ENCODE peak calls at places on chromosomes 5 and 9, in nine cellular contexts. G, S, I, P, Z, W, H, X and V are unnamed samples.

GRCh38 chr9:99127372-99128132 is 22.6 kb downstream of the TGFBR1 start:
- DNase-seq in G (no peak), S (no peak), I (no peak), P (no peak), Z (peak; percentile 85), W (no peak), H (peak; percentile 71), X (no peak), V (no peak)

GRCh38 chr5:132268698-132269551 is 11.4 kb downstream of the PDLIM4 start:
- DNase-seq in G (peak; percentile 14), S (no peak), I (no peak), P (no peak), Z (peak; percentile 64), W (no peak), H (no peak), X (no peak), V (no peak)

GRCh38 chr9:99187311-99187710 is 34.4 kb downstream of the ALG2 start:
- DNase-seq in G (no peak), S (no peak), I (no peak), P (no peak), Z (no peak), W (no peak), H (no peak), X (no peak), V (no peak)

GRCh38 chr9:92620870-92621269 is 49.1 kb downstream of the IPPK start:
- DNase-seq in G (no peak), S (no peak), I (no peak), P (no peak), Z (no peak), W (no peak), H (no peak), X (no peak), V (no peak)

GRCh38 chr9:128912270-128912853 is 8.4 kb upstream of the PHYHD1 start:
- DNase-seq in G (no peak), S (peak; percentile 53), I (no peak), P (no peak), Z (peak; percentile 86), W (no peak), H (peak; percentile 95), X (no peak), V (peak; percentile 80)

GRCh38 chr5:116990010-116990409 is 415.4 kb upstream of the SEMA6A start:
- DNase-seq in G (no peak), S (no peak), I (no peak), P (no peak), Z (no peak), W (peak; percentile 7), H (no peak), X (no peak), V (no peak)

GRCh38 chr9:37026936-37027581 is 7.0 kb downstream of the PAX5 start:
- DNase-seq in G (no peak), S (no peak), I (no peak), P (no peak), Z (no peak), W (no peak), H (no peak), X (no peak), V (no peak)

GRCh38 chr5:140242099-140242498 is 60.8 kb downstream of the PFDN1 start:
- DNase-seq in G (no peak), S (no peak), I (no peak), P (no peak), Z (no peak), W (no peak), H (no peak), X (no peak), V (no peak)

GRCh38 chr9:131318211-131318610 is 28.7 kb downstream of the PLPP7 start:
- DNase-seq in G (no peak), S (no peak), I (no peak), P (peak; percentile 53), Z (no peak), W (no peak), H (no peak), X (no peak), V (no peak)

GRCh38 chr5:91272858-91273257 is 110.3 kb downstream of the ARRDC3 start:
- DNase-seq in G (no peak), S (no peak), I (no peak), P (no peak), Z (peak; percentile 52), W (no peak), H (peak; percentile 33), X (no peak), V (no peak)

GRCh38 chr5:132057498-132058255 is 2.8 kb upstream of the IL3 start:
- DNase-seq in G (no peak), S (no peak), I (peak; percentile 5), P (peak; percentile 3), Z (no peak), W (no peak), H (no peak), X (peak; percentile 2), V (no peak)

GRCh38 chr9:127142931-127143464 is 20.6 kb upstream of the ANGPTL2 start:
- DNase-seq in G (no peak), S (no peak), I (no peak), P (no peak), Z (no peak), W (no peak), H (no peak), X (no peak), V (peak; percentile 15)

GRCh38 chr5:179906795-179907569 is 715 bp downstream of the TBC1D9B start:
- DNase-seq in G (no peak), S (peak; percentile 42), I (peak; percentile 45), P (no peak), Z (peak; percentile 15), W (peak; percentile 59), H (peak; percentile 7), X (peak; percentile 43), V (no peak)

GRCh38 chr5:158958048-158958994 is 141.4 kb downstream of the EBF1 start:
- DNase-seq in G (no peak), S (no peak), I (no peak), P (no peak), Z (peak; percentile 25), W (no peak), H (no peak), X (no peak), V (no peak)

GRCh38 chr5:123035950-123036390 is 555 bp downstream of the PPIC start:
- DNase-seq in G (peak; percentile 17), S (peak; percentile 70), I (peak; percentile 71), P (peak; percentile 53), Z (peak; percentile 39), W (peak; percentile 80), H (peak; percentile 39), X (no peak), V (peak; percentile 68)
- TF ChIP-seq CTCF in G (no peak), S (no peak), I (no peak), P (no peak), Z (no peak), W (peak; percentile 2), H (no peak), X (no peak), V (no peak)

GRCh38 chr5:141420855-141421488 is at the start of gene PCDHGA11:
- DNase-seq in G (no peak), S (no peak), I (no peak), P (no peak), Z (peak; percentile 69), W (no peak), H (no peak), X (no peak), V (no peak)

GRCh38 chr5:141419074-141419880 is 1.6 kb upstream of the PCDHGA11 start:
- DNase-seq in G (no peak), S (no peak), I (no peak), P (no peak), Z (no peak), W (no peak), H (no peak), X (no peak), V (no peak)

GRCh38 chr5:141422742-141423291 is 2.0 kb downstream of the PCDHGA11 start:
- DNase-seq in G (no peak), S (no peak), I (no peak), P (no peak), Z (no peak), W (no peak), H (no peak), X (no peak), V (no peak)

DNA sequence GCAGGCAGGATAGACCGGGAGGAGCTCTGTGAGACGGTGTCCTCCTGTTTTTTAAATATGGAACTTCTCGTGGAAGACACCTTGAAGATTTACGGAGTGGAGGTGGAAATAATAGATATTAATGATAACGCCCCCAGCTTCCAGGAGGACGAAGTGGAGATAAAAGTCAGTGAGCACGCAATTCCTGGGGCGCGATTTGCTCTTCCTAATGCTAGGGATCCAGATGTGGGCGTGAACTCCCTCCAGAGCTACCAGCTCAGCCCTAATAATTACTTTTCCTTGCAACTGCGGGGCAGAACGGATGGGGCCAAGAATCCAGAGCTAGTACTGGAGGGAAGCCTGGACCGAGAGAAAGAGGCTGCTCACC is 621 bp downstream of the PCDHGA11 start:
- DNase-seq in G (no peak), S (no peak), I (no peak), P (no peak), Z (no peak), W (no peak), H (no peak), X (no peak), V (no peak)
- H3K4me3 ChIP-seq in G (no peak overlapping the region), S (no peak overlapping the region), I (no peak overlapping the region), P (peak overlapping the region; percentile 57), Z (peak overlapping the region; percentile 55), W (no peak overlapping the region), H (no peak overlapping the region), X (no peak overlapping the region), V (no peak overlapping the region)

GRCh38 chr5:98827161-98827560 is 53.7 kb downstream of the RGMB start:
- DNase-seq in G (no peak), S (peak; percentile 56), I (no peak), P (no peak), Z (peak; percentile 75), W (peak; percentile 51), H (peak; percentile 80), X (no peak), V (no peak)
- TF ChIP-seq CTCF in G (no peak), S (peak; percentile 54), I (peak; percentile 64), P (peak; percentile 60), Z (peak; percentile 61), W (peak; percentile 53), H (peak; percentile 94), X (peak; percentile 63), V (peak; percentile 27)

DNA sequence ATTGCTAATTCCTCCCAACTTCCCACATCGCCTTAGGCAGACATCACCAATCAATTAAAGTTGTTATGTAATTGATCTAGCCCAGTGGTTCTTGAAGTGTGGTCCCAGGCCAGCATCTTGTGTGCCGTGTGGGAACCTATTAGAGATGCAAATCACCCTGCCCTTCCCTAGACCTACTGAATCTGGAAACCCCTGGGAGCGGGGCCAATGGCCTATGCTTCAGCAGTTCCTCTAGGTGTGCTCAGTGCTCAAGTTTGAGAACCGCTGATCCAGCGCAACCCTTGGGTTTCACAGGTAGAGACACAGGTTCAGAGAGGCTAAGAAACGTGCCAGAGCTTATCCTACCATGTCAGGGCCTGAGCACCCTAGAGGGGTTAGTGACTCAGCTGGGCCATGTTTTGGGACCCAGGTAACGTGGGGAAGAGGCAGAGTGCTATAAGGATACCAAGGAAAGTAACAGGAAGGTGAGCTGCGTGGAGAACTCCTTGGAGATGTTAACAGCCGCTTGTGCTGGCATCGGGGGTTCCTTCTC is 4.4 kb downstream of the SLC34A1 start:
- DNase-seq in G (no peak), S (no peak), I (no peak), P (no peak), Z (no peak), W (no peak), H (no peak), X (no peak), V (no peak)
- H3K4me3 ChIP-seq in G (no peak overlapping the region), S (no peak overlapping the region), I (no peak overlapping the region), P (no peak overlapping the region), Z (no peak overlapping the region), W (no peak overlapping the region), H (peak overlapping the region; percentile 18), X (no peak overlapping the region), V (no peak overlapping the region)